ENCODE peak calls at places on chromosomes 11 and 22, in five cellular contexts. P, G, O, K and H are unnamed samples.

GRCh38 chr11:67563354-67564114 is 20.1 kb upstream of the GSTP1 start:
- DNase-seq in P (no peak), G (peak), O (no peak), K (peak), H (peak)

GRCh38 chr22:29207231-29207550 is 1.5 kb downstream of the EMID1 start:
- DNase-seq in P (no peak), G (no peak), O (no peak), K (no peak), H (no peak)

GRCh38 chr22:19959043-19959586 is 17.5 kb upstream of the TXNRD2 start:
- DNase-seq in P (no peak), G (peak), O (peak), K (no peak), H (peak)

GRCh38 chr22:42721045-42721434 is 370 bp upstream of the A4GALT start:
- DNase-seq in P (no peak), G (no peak), O (no peak), K (no peak), H (no peak)

GRCh38 chr22:45975266-45976161 is 1.4 kb downstream of the WNT7B start:
- DNase-seq in P (no peak), G (no peak), O (no peak), K (no peak), H (no peak)

GRCh38 chr22:22431271-22432220 is 77.0 kb downstream of the ZNF280B start:
- DNase-seq in P (peak), G (peak), O (peak), K (peak), H (peak)

GRCh38 chr11:3823303-3823702 is 14.9 kb downstream of the PGAP2 start:
- DNase-seq in P (no peak), G (no peak), O (no peak), K (peak), H (peak)

GRCh38 chr11:116690623-116691022 is 82.2 kb downstream of the BUD13 start:
- DNase-seq in P (no peak), G (peak), O (no peak), K (no peak), H (no peak)

GRCh38 chr11:114322934-114323333 is 26.7 kb downstream of the NNMT start:
- DNase-seq in P (no peak), G (no peak), O (no peak), K (no peak), H (no peak)

GRCh38 chr22:35914665-35915476 is 113.8 kb downstream of the RBFOX2 start:
- DNase-seq in P (no peak), G (peak), O (peak), K (peak), H (peak)

GRCh38 chr11:101718406-101718805 is 134.6 kb upstream of the TRPC6 start:
- DNase-seq in P (no peak), G (no peak), O (peak), K (no peak), H (peak)

GRCh38 chr22:46934746-46935491 is 172.5 kb downstream of the TBC1D22A start:
- DNase-seq in P (no peak), G (no peak), O (peak), K (peak), H (peak)

GRCh38 chr11:107741044-107741823 is 29.4 kb upstream of the SLN start:
- DNase-seq in P (no peak), G (no peak), O (peak), K (peak), H (peak)

GRCh38 chr11:20443596-20443995 is 56.1 kb downstream of the PRMT3 start:
- DNase-seq in P (no peak), G (no peak), O (peak), K (peak), H (peak)

GRCh38 chr11:15629690-15630321 is 515.1 kb downstream of the INSC start:
- DNase-seq in P (no peak), G (no peak), O (peak), K (peak), H (no peak)

GRCh38 chr11:45259607-45260006 is 26.5 kb downstream of the SYT13 start:
- DNase-seq in P (no peak), G (no peak), O (no peak), K (peak), H (no peak)

GRCh38 chr11:134864233-134864967 is 452.4 kb upstream of the B3GAT1 start:
- DNase-seq in P (no peak), G (no peak), O (no peak), K (no peak), H (no peak)

GRCh38 chr11:45280449-45280848 is 5.7 kb downstream of the SYT13 start:
- DNase-seq in P (no peak), G (no peak), O (peak), K (no peak), H (no peak)

GRCh38 chr11:8913961-8914660 is 3.1 kb downstream of the AKIP1 start:
- DNase-seq in P (peak), G (no peak), O (peak), K (peak), H (no peak)

GRCh38 chr22:21887841-21888240 is 20.4 kb upstream of the MAPK1 start:
- DNase-seq in P (no peak), G (no peak), O (no peak), K (no peak), H (no peak)

GRCh38 chr22:24525416-24526037 is 29.4 kb downstream of the GUCD1 start:
- DNase-seq in P (peak), G (peak), O (peak), K (peak), H (peak)

GRCh38 chr11:41878158-41878557 is 418.7 kb upstream of the LRRC4C start:
- DNase-seq in P (no peak), G (no peak), O (no peak), K (peak), H (peak)

GRCh38 chr22:47168900-47169800 is 406.7 kb downstream of the TBC1D22A start:
- DNase-seq in P (no peak), G (peak), O (peak), K (peak), H (no peak)

GRCh38 chr11:65654375-65655349 is 8.1 kb downstream of the RELA start:
- DNase-seq in P (no peak), G (peak), O (no peak), K (no peak), H (no peak)

GRCh38 chr11:34654491-34655334 is 33.8 kb downstream of the EHF start:
- DNase-seq in P (no peak), G (no peak), O (peak), K (peak), H (no peak)

GRCh38 chr11:18491924-18492323 is 34.8 kb downstream of the TSG101 start:
- DNase-seq in P (no peak), G (no peak), O (no peak), K (no peak), H (no peak)

GRCh38 chr11:69123593-69124545 is 31.9 kb upstream of the SMIM38 start:
- DNase-seq in P (no peak), G (no peak), O (no peak), K (peak), H (no peak)

GRCh38 chr11:11163256-11163655 is 189.8 kb downstream of the CSNK2A3 start:
- DNase-seq in P (no peak), G (no peak), O (peak), K (peak), H (no peak)

GRCh38 chr11:86769219-86769618 is 31.1 kb upstream of the PRSS23 start:
- DNase-seq in P (no peak), G (no peak), O (no peak), K (no peak), H (no peak)

DNA sequence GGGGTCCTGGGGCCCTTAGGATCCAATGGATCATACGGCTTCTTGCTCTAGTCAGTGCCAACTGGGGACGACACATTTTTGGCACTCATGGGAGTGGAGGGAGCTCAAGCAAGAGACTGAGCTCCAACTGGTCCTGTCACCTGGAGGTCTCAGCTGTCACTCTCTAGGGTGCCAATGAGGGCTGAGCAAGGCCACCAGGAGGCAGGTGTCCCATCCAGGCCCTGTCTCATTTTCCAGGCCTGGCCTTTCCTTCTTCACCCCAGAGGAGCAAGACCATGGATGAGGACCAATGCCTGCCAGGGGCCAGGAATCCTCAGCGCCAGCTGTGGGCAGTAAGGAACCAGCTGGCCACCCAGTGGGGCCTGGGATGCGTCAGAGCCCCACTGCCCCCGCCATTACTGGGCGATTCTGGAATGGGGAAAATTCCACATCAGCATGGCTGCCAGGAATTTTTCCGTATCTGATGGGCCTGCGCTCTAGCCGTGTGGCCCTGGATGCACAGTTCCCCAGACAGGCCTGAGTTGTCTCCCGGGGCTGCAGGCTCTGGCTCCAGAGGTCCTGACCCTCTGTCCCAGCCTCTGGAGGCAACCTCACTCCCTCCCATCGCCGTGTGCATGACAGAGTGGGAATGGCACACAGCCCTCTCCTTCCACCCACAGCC is 676 bp upstream of the GAL3ST1 start:
- DNase-seq in P (no peak), G (no peak), O (no peak), K (no peak), H (no peak)
- TF ChIP-seq CTCF in P (no peak), G (no peak), O (no peak), K (no peak), H (no peak)

GRCh38 chr11:78230161-78230877 is 41.6 kb downstream of the USP35 start:
- DNase-seq in P (no peak), G (no peak), O (peak), K (no peak), H (no peak)
- H3K27ac ChIP-seq in P (no peak), G (no peak), O (no peak), K (no peak), H (no peak)

GRCh38 chr22:48448821-48449220 is 1378.9 kb downstream of the BRD1 start:
- DNase-seq in P (no peak), G (no peak), O (no peak), K (no peak), H (no peak)

GRCh38 chr22:48444320-48445112 is 1383.2 kb downstream of the BRD1 start:
- DNase-seq in P (no peak), G (no peak), O (no peak), K (no peak), H (no peak)

GRCh38 chr22:48442663-48443062 is 1385.0 kb downstream of the BRD1 start:
- DNase-seq in P (no peak), G (no peak), O (no peak), K (no peak), H (no peak)

GRCh38 chr22:48443680-48444079 is 1384.0 kb downstream of the BRD1 start:
- DNase-seq in P (no peak), G (no peak), O (no peak), K (no peak), H (no peak)

GRCh38 chr22:48445113-48445827 is 1382.4 kb downstream of the BRD1 start:
- DNase-seq in P (no peak), G (no peak), O (peak), K (peak), H (no peak)
- TF ChIP-seq CTCF in P (no peak), G (no peak), O (no peak), K (no peak), H (no peak)

DNA sequence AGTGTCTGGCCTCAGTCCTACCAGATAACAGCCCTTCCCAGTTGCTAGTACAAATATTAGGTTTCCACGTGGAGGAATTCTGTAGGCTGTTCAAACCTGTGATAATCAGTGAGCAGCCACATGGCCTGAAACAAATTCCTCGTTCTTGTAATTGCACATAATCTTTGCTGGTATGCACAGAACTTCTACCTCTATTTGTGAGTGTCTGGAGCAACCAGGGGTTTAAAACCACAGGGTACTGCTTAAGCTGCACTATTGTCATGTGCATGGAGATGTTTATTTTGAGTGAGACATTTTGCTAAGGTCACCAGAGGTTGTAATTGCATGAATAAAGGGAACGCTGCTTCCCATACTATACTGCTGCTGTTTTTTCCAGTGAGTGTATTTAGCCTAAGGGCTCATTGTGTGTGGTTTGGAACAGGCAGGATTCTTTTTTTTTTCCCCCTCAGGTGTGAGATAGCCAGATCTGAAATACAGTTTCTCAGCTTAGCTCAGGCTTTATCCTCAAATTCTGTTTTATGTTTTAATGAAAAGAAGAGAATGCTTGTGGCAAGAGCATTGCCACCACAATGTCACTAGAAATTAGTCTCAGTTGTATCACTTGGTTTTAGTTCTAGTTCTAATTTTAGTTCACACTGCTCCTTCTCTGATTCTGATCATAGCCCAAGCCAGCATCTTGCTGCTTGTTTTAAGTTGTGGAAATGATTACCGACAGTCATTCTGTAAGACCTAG is 60.5 kb downstream of the CYB5R2 start:
- DNase-seq in P (no peak), G (no peak), O (no peak), K (no peak), H (peak)
- H3K27ac ChIP-seq in P (no peak), G (no peak), O (no peak), K (peak), H (no peak)

DNA sequence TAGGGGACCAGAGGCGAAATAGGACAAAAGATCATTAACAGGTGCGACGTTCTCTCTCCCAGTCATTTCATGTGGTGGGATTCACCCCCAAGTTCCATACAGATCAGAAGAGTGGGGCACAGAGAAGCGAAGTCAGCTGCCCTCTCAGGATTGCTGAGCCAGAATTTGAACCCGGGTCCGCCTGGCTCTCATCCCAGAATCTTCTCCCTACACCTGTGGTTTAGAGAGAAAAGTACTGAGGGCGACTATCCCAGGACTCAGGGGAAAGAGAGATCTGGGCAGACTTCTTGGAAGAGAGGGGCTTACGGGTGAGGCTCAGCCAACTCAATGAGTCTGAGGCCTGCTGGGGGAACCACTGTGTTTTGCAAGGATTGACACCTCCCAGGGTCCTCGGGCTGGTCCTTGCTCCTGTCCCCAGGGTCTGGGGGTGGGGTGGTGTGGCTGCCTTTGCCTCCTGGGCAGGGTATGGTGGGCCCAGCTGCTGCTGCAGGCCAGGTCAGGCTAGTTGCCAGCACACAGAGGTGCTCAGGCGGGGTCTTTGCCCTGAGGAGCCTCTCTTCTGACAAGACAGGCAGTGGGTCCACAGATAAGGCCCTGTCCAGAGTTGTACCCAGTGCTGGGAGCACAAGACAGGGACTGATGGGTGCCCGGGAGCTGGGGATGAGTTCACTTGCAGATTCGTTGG is 1.1 kb downstream of the CAPN5 start:
- DNase-seq in P (no peak), G (peak), O (no peak), K (no peak), H (no peak)
- TF ChIP-seq CTCF in P (no peak), G (no peak), O (no peak), K (no peak), H (no peak)

GRCh38 chr11:9953994-9954626 is 290.2 kb downstream of the SWAP70 start:
- DNase-seq in P (no peak), G (no peak), O (no peak), K (peak), H (no peak)
- H3K27ac ChIP-seq in P (no peak), G (peak), O (no peak), K (no peak), H (no peak)